ENCODE peak calls at places on chromosomes 12 and 14, in seven cellular contexts. P is stimulated activated CD4-positive, alpha-beta T cell treated with anti-CD3 and anti-CD28 coated beads, TNF-alpha, amount 100 ng/mL, for 48 hours; T is LoVo; Z is HFF-Myc; S is lower leg skin; O is adrenal gland; I is amniotic epithelial cell. Y is an unnamed sample.

GRCh38 chr14:51236314-51236713 is 3.7 kb upstream of the TMX1 start:
- DNase-seq in S (no peak), Z (no peak), O (no peak), I (peak), P (no peak), T (no peak), Y (no peak)

GRCh38 chr12:122835693-122836026 is 403 bp downstream of the HIP1R start:
- DNase-seq in Z (no peak), P (no peak), S (peak), T (no peak), I (no peak), O (no peak), Y (peak)

GRCh38 chr12:83261998-83262397 is 575.3 kb downstream of the TMTC2 start:
- DNase-seq in P (no peak), T (no peak), I (no peak), S (no peak), O (no peak), Z (no peak), Y (no peak)

GRCh38 chr14:95140060-95140858 is 17.1 kb downstream of the DICER1 start:
- DNase-seq in Z (no peak), O (no peak), P (no peak), T (no peak), I (peak), S (no peak), Y (no peak)

GRCh38 chr12:131085816-131086591 is 132.3 kb downstream of the ADGRD1 start:
- DNase-seq in I (no peak), Z (no peak), O (no peak), P (no peak), S (peak), T (no peak), Y (no peak)

GRCh38 chr12:113955109-113955970 is 10.8 kb downstream of the RBM19 start:
- DNase-seq in O (no peak), Z (no peak), P (no peak), S (no peak), I (peak), T (peak), Y (no peak)

GRCh38 chr14:80926706-80927384 is 14.7 kb downstream of the CEP128 start:
- DNase-seq in P (no peak), Z (no peak), S (no peak), T (no peak), O (no peak), I (peak), Y (peak)

GRCh38 chr12:113940929-113941486 is 25.1 kb downstream of the RBM19 start:
- DNase-seq in P (no peak), S (no peak), T (no peak), O (no peak), I (no peak), Z (no peak), Y (no peak)

GRCh38 chr12:17691369-17691768 is 398.6 kb downstream of the RERGL start:
- DNase-seq in S (no peak), Z (no peak), T (no peak), O (no peak), I (no peak), P (no peak), Y (no peak)

GRCh38 chr14:99946652-99947489 is 118.4 kb upstream of the EVL start:
- DNase-seq in P (no peak), I (no peak), T (peak), Z (no peak), O (no peak), S (no peak), Y (peak)

GRCh38 chr12:62805517-62805916 is 129.4 kb downstream of the PPM1H start:
- DNase-seq in O (no peak), I (no peak), P (no peak), Z (no peak), T (no peak), S (no peak), Y (no peak)

GRCh38 chr12:60070541-60070940 is 474.7 kb downstream of the SLC16A7 start:
- DNase-seq in T (no peak), P (no peak), S (no peak), O (no peak), I (no peak), Z (no peak), Y (no peak)

GRCh38 chr14:54562334-54562733 is 4.6 kb upstream of the SAMD4A start:
- DNase-seq in O (no peak), S (no peak), T (no peak), Z (no peak), P (no peak), I (peak), Y (peak)

GRCh38 chr12:127174881-127175280 is 1092.1 kb upstream of the TMEM132C start:
- DNase-seq in I (no peak), S (no peak), P (no peak), O (no peak), Z (no peak), T (no peak), Y (no peak)

GRCh38 chr14:100827751-100828447 is 2.0 kb downstream of the MEG3 start:
- DNase-seq in S (no peak), Z (no peak), T (no peak), P (no peak), O (peak), I (peak), Y (peak)

GRCh38 chr14:91996951-91997371 is 42.9 kb downstream of the TRIP11 start:
- DNase-seq in P (no peak), Z (peak), S (no peak), I (peak), T (peak), O (no peak), Y (peak)

GRCh38 chr12:15590180-15590826 is 198.9 kb downstream of the EPS8 start:
- DNase-seq in Z (peak), P (no peak), I (peak), S (no peak), T (peak), O (peak), Y (peak)

GRCh38 chr12:11014234-11014633 is 8.2 kb downstream of the TAS2R19 start:
- DNase-seq in T (no peak), P (no peak), I (peak), S (no peak), O (no peak), Z (no peak), Y (no peak)

GRCh38 chr14:106224694-106224971 is 698.2 kb downstream of the TMEM121 start:
- DNase-seq in T (no peak), S (no peak), O (no peak), I (no peak), P (no peak), Z (no peak), Y (no peak)

GRCh38 chr12:22437031-22437806 is 102.7 kb upstream of the ST8SIA1 start:
- DNase-seq in Z (no peak), I (no peak), O (no peak), P (no peak), T (peak), S (no peak), Y (no peak)

GRCh38 chr14:57982802-57983201 is 116.9 kb upstream of the SLC35F4 start:
- DNase-seq in Z (no peak), S (no peak), I (no peak), O (peak), T (no peak), P (no peak), Y (no peak)

GRCh38 chr12:45192041-45192695 is 23.7 kb upstream of the ANO6 start:
- DNase-seq in O (no peak), S (no peak), T (peak), I (peak), Z (no peak), P (no peak), Y (peak)

GRCh38 chr12:98803468-98804209 is 158.5 kb downstream of the APAF1 start:
- DNase-seq in P (no peak), Z (no peak), S (no peak), O (no peak), T (no peak), I (no peak), Y (no peak)

GRCh38 chr12:124024263-124024678 is 51.3 kb downstream of the ZNF664 start:
- DNase-seq in O (no peak), Z (no peak), I (no peak), S (no peak), P (no peak), T (no peak), Y (peak)

GRCh38 chr12:19707948-19708409 is 268.7 kb downstream of the AEBP2 start:
- DNase-seq in I (peak), S (no peak), T (no peak), O (no peak), Z (peak), P (no peak), Y (peak)

GRCh38 chr12:97476255-97476654 is 13.7 kb downstream of the RMST start:
- DNase-seq in Z (no peak), O (no peak), I (no peak), P (no peak), S (no peak), T (no peak), Y (no peak)

GRCh38 chr14:68702105-68702504 is 90.8 kb downstream of the ZFP36L1 start:
- DNase-seq in S (peak), T (no peak), O (no peak), I (no peak), Z (no peak), P (no peak), Y (no peak)